ENCODE peak calls at places on chromosomes 2 and 18, in four cellular contexts. One of them, this sample, is unnamed.

GRCh38 chr2:215598376-215598975 is 162.6 kb upstream of the FN1 start:
- DNase-seq in mammary epithelial cell: peak; percentile 95
- DNase-seq in IMR-90: peak; percentile 94
- DNase-seq in fibroblast of pulmonary artery: no peak
- DNase-seq in this sample: no peak

GRCh38 chr2:33598472-33599174 is 476 bp downstream of the FAM98A start:
- DNase-seq in mammary epithelial cell: peak; percentile 53
- DNase-seq in IMR-90: peak; percentile 56
- DNase-seq in fibroblast of pulmonary artery: peak; percentile 55
- DNase-seq in this sample: no peak

GRCh38 chr2:96891591-96892333 is 21.9 kb upstream of the SEMA4C start:
- DNase-seq in mammary epithelial cell: no peak
- DNase-seq in IMR-90: peak; percentile 58
- DNase-seq in fibroblast of pulmonary artery: peak; percentile 24
- DNase-seq in this sample: no peak

GRCh38 chr18:32730620-32731021 is 42.2 kb downstream of the KLHL14 start:
- DNase-seq in mammary epithelial cell: peak; percentile 18
- DNase-seq in IMR-90: no peak
- DNase-seq in fibroblast of pulmonary artery: no peak
- DNase-seq in this sample: no peak

GRCh38 chr2:5748941-5749731 is 57.0 kb downstream of the SOX11 start:
- DNase-seq in mammary epithelial cell: no peak
- DNase-seq in IMR-90: peak; percentile 4
- DNase-seq in fibroblast of pulmonary artery: no peak
- DNase-seq in this sample: no peak

GRCh38 chr18:46386788-46387187 is 270.2 kb downstream of the LOXHD1 start:
- DNase-seq in mammary epithelial cell: no peak
- DNase-seq in IMR-90: no peak
- DNase-seq in fibroblast of pulmonary artery: no peak
- DNase-seq in this sample: no peak

GRCh38 chr2:9108210-9108967 is 98.2 kb upstream of the ASAP2 start:
- DNase-seq in mammary epithelial cell: no peak
- DNase-seq in IMR-90: peak; percentile 51
- DNase-seq in fibroblast of pulmonary artery: no peak
- DNase-seq in this sample: no peak

GRCh38 chr18:75837316-75837715 is 409.8 kb upstream of the SMIM21 start:
- DNase-seq in mammary epithelial cell: no peak
- DNase-seq in IMR-90: no peak
- DNase-seq in fibroblast of pulmonary artery: no peak
- DNase-seq in this sample: no peak

GRCh38 chr2:8543412-8544167 is 138.3 kb upstream of the ID2 start:
- DNase-seq in mammary epithelial cell: no peak
- DNase-seq in IMR-90: peak; percentile 90
- DNase-seq in fibroblast of pulmonary artery: peak; percentile 76
- DNase-seq in this sample: no peak

GRCh38 chr2:172928754-172929153 is 146.9 kb upstream of the MAP3K20 start:
- DNase-seq in mammary epithelial cell: no peak
- DNase-seq in IMR-90: peak; percentile 92
- DNase-seq in fibroblast of pulmonary artery: peak; percentile 87
- DNase-seq in this sample: no peak

GRCh38 chr2:218328294-218328693 is 28.4 kb upstream of the CATIP start:
- DNase-seq in mammary epithelial cell: no peak
- DNase-seq in IMR-90: no peak
- DNase-seq in fibroblast of pulmonary artery: no peak
- DNase-seq in this sample: no peak

GRCh38 chr2:18137096-18137495 is 258.6 kb downstream of the KCNS3 start:
- DNase-seq in mammary epithelial cell: no peak
- DNase-seq in IMR-90: no peak
- DNase-seq in fibroblast of pulmonary artery: no peak
- DNase-seq in this sample: no peak

GRCh38 chr2:216556202-216556601 is 57.6 kb downstream of the RPL37A start:
- DNase-seq in mammary epithelial cell: no peak
- DNase-seq in IMR-90: no peak
- DNase-seq in fibroblast of pulmonary artery: no peak
- DNase-seq in this sample: no peak

GRCh38 chr2:219616550-219616949 is 10.9 kb upstream of the SLC4A3 start:
- DNase-seq in mammary epithelial cell: no peak
- DNase-seq in IMR-90: no peak
- DNase-seq in fibroblast of pulmonary artery: no peak
- DNase-seq in this sample: no peak

GRCh38 chr18:3790702-3791101 is 340.7 kb downstream of the TGIF1 start:
- DNase-seq in mammary epithelial cell: no peak
- DNase-seq in IMR-90: no peak
- DNase-seq in fibroblast of pulmonary artery: peak; percentile 55
- DNase-seq in this sample: no peak

GRCh38 chr2:44886409-44886808 is 55.1 kb upstream of the SIX3 start:
- DNase-seq in mammary epithelial cell: no peak
- DNase-seq in IMR-90: no peak
- DNase-seq in fibroblast of pulmonary artery: no peak
- DNase-seq in this sample: no peak

DNA sequence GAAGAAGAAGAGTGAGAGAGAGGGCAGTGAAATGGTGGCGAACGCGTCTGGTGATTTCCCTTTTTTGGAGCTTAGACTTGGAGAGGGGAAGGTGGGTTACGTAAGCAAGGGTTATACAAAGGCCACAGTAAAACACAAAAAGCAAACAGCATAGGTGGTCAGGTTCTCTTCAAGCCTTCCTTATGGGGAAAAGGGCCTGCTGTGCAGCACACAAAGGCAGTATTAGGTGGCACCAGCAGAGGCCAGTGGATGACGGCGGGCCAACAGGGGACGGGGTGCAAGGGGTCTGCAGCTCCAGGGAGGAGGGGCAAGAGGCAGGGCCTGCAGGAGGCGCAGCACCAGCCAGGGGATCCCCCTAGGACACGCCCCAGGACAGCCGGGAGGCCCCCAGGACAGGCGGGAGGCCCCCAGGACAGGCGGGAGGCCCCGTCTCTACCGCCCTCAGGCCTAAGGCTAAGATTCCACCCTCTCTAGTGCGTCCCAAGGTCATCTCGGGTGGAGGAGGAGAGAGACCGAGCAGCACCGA is 32.6 kb upstream of the NPC1 start:
- DNase-seq in mammary epithelial cell: no peak
- DNase-seq in IMR-90: no peak
- DNase-seq in fibroblast of pulmonary artery: no peak
- DNase-seq in this sample: no peak
- H3K4me3 ChIP-seq in mammary epithelial cell: no peak overlapping the region
- H3K4me3 ChIP-seq in IMR-90: peak overlapping the region; percentile 48
- H3K4me3 ChIP-seq in fibroblast of pulmonary artery: peak overlapping the region; percentile 51
- H3K4me3 ChIP-seq in this sample: no peak overlapping the region

GRCh38 chr2:117845304-117845703 is 30.8 kb downstream of the DDX18 start:
- DNase-seq in mammary epithelial cell: no peak
- DNase-seq in IMR-90: no peak
- DNase-seq in fibroblast of pulmonary artery: no peak
- DNase-seq in this sample: no peak
- TF ChIP-seq CTCF in mammary epithelial cell: no peak
- TF ChIP-seq CTCF in IMR-90: no peak
- TF ChIP-seq CTCF in fibroblast of pulmonary artery: no peak
- TF ChIP-seq CTCF in this sample: no peak

GRCh38 chr2:11661891-11662435 is 8.0 kb downstream of the NTSR2 start:
- DNase-seq in mammary epithelial cell: no peak
- DNase-seq in IMR-90: no peak
- DNase-seq in fibroblast of pulmonary artery: no peak
- DNase-seq in this sample: no peak

GRCh38 chr2:11665510-11666362 is 4.3 kb downstream of the NTSR2 start:
- DNase-seq in mammary epithelial cell: no peak
- DNase-seq in IMR-90: no peak
- DNase-seq in fibroblast of pulmonary artery: no peak
- DNase-seq in this sample: no peak

GRCh38 chr2:11663427-11663826 is 6.6 kb downstream of the NTSR2 start:
- DNase-seq in mammary epithelial cell: no peak
- DNase-seq in IMR-90: peak; percentile 59
- DNase-seq in fibroblast of pulmonary artery: no peak
- DNase-seq in this sample: no peak

GRCh38 chr2:11665028-11665427 is 5.0 kb downstream of the NTSR2 start:
- DNase-seq in mammary epithelial cell: no peak
- DNase-seq in IMR-90: no peak
- DNase-seq in fibroblast of pulmonary artery: no peak
- DNase-seq in this sample: no peak

DNA sequence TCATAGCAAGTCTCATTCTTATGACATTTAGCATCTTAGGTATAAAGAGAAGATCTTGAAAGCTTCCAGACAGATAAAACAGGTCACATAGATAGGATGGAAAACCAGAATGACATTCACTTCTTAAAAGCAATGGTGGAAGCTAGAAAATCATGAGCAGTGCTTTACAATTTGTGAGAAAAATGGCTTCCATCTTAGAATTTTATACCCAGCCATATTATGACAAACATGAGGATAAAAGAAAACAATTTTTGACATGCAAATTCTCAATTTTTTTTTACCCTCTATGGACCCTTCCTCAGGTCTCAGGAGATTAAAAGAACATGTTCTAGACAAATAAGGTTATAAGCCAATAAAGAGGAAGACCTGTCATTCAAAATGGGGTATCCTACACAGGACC is 7.1 kb downstream of the NTSR2 start:
- DNase-seq in mammary epithelial cell: no peak
- DNase-seq in IMR-90: no peak
- DNase-seq in fibroblast of pulmonary artery: no peak
- DNase-seq in this sample: no peak
- H3K4me3 ChIP-seq in mammary epithelial cell: no peak overlapping the region
- H3K4me3 ChIP-seq in IMR-90: no peak overlapping the region
- H3K4me3 ChIP-seq in fibroblast of pulmonary artery: no peak overlapping the region
- H3K4me3 ChIP-seq in this sample: no peak overlapping the region

DNA sequence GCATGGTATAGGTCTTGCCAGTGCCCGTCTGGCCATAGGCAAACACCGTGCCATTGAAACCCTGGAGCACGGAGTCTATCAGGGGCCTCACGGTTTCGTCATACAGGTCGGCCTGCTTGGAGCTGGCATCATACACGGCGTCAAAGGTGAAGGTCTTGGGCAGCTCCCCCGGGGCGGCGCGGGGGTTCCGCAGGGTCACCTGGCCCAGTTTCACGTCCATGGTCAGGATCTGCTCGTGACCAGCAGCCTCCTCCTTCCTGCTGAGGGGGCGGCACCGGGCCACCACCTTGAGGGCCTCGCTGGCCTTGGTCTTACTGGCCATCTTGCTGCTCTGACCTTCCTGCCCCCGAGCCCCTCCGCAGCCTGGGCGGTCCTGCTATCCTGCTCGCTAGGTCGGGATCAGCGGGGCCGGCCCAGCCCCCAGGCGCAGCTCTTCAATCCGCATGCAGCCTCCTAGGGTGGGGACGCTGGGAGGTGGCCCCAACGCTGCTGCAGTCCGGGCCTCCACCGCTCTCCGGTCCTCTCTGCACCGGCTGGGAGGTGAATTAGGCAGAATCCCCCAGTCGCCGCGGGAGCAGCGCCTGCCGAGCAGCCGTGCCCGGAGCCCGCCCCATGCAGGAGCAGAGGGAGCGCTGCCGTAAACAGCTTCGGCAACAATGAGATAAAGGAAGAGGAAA is 563 bp downstream of the KIF3C start:
- DNase-seq in mammary epithelial cell: no peak
- DNase-seq in IMR-90: no peak
- DNase-seq in fibroblast of pulmonary artery: no peak
- DNase-seq in this sample: no peak
- TF ChIP-seq CTCF in mammary epithelial cell: peak; percentile 9
- TF ChIP-seq CTCF in IMR-90: no peak
- TF ChIP-seq CTCF in fibroblast of pulmonary artery: no peak
- TF ChIP-seq CTCF in this sample: no peak

GRCh38 chr2:104856086-104856972 is 2.4 kb downstream of the POU3F3 start:
- DNase-seq in mammary epithelial cell: no peak
- DNase-seq in IMR-90: no peak
- DNase-seq in fibroblast of pulmonary artery: no peak
- DNase-seq in this sample: no peak
- H3K4me3 ChIP-seq in mammary epithelial cell: no peak overlapping the region
- H3K4me3 ChIP-seq in IMR-90: no peak overlapping the region
- H3K4me3 ChIP-seq in fibroblast of pulmonary artery: no peak overlapping the region
- H3K4me3 ChIP-seq in this sample: no peak overlapping the region

GRCh38 chr2:68466361-68466777 is 725 bp downstream of the FBXO48 start:
- DNase-seq in mammary epithelial cell: peak; percentile 79
- DNase-seq in IMR-90: peak; percentile 78
- DNase-seq in fibroblast of pulmonary artery: peak; percentile 61
- DNase-seq in this sample: no peak
- TF ChIP-seq CTCF in mammary epithelial cell: peak; percentile 23
- TF ChIP-seq CTCF in IMR-90: peak; percentile 29
- TF ChIP-seq CTCF in fibroblast of pulmonary artery: peak; percentile 30
- TF ChIP-seq CTCF in this sample: peak; percentile 5

DNA sequence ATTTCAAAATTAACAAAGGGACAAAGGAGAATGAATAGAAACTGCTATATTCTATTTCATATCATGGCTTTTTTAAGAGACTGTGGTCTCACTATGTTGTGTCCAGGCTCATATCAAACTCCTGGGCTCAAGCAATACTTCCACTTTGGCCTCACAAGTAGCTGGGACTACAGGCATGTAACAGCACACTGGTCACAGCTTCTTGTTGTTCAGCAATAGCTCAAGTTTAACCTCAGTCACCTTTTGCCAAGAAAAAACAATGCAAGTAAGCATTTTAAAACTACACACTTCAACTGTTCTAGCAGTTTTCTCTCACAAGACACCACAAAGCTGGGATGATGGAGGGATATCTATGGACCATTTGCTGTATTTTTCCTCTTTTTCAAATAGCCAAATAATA is 77.1 kb downstream of the ANKRD44 start:
- DNase-seq in mammary epithelial cell: no peak
- DNase-seq in IMR-90: no peak
- DNase-seq in fibroblast of pulmonary artery: no peak
- DNase-seq in this sample: no peak
- H3K4me3 ChIP-seq in mammary epithelial cell: no peak overlapping the region
- H3K4me3 ChIP-seq in IMR-90: no peak overlapping the region
- H3K4me3 ChIP-seq in fibroblast of pulmonary artery: no peak overlapping the region
- H3K4me3 ChIP-seq in this sample: no peak overlapping the region

This sample was measured in LNCaP clone FGC.